ENCODE peak calls at places on chromosomes 11 and 22, in nine cellular contexts. O is RKO; C is stimulated activated CD4-positive, alpha-beta T cell treated with anti-CD3 and anti-CD28 coated beads, Interleukin-4, amount 100 ng/mL, for 48 hours; Z is hippocampal formation; E is COR-L47; W is stimulated activated CD8-positive, alpha-beta memory T cell treated with anti-CD3 and anti-CD28 coated beads, Interleukin-4, amount 100 ng/mL, for 4 hours; M is progenitor cell of endocrine pancreas; V is activated T-helper 9 cell treated with anti-CD3 and anti-CD28 coated beads, Interleukin-2, amount 50 U/mL, for 16 hours; P is lung. L is an unnamed sample.

GRCh38 chr22:19822301-19823117 is 32.2 kb downstream of the GNB1L start:
- DNase-seq in M (peak), O (no peak), V (no peak), Z (no peak), W (no peak), P (no peak), E (no peak), C (no peak), L (no peak)

GRCh38 chr11:28636566-28636965 is 528.4 kb downstream of the METTL15 start:
- DNase-seq in P (no peak), W (no peak), Z (no peak), C (no peak), M (no peak), E (no peak), O (no peak), V (no peak), L (no peak)

GRCh38 chr11:62980133-62980760 is 4.5 kb downstream of the SLC22A6 start:
- DNase-seq in C (no peak), O (no peak), P (no peak), Z (no peak), E (no peak), M (no peak), W (no peak), V (no peak), L (no peak)

GRCh38 chr11:85827768-85828639 is 17.1 kb upstream of the SYTL2 start:
- DNase-seq in O (peak), V (no peak), C (no peak), E (peak), M (no peak), W (no peak), P (no peak), Z (no peak), L (peak)

GRCh38 chr11:77473001-77473800 is 693 bp downstream of the PAK1 start:
- DNase-seq in W (peak), M (peak), Z (no peak), O (peak), E (peak), P (peak), C (peak), V (peak), L (peak)

GRCh38 chr11:60960405-60960804 is 8.4 kb upstream of the SLC15A3 start:
- DNase-seq in V (no peak), M (no peak), Z (no peak), C (no peak), W (no peak), E (no peak), P (no peak), O (no peak), L (no peak)

GRCh38 chr11:57644748-57645715 is 4.7 kb downstream of the YPEL4 start:
- DNase-seq in P (peak), E (peak), C (peak), V (peak), O (peak), M (peak), W (peak), Z (peak), L (peak)

GRCh38 chr11:105155679-105156078 is 16.1 kb upstream of the CARD18 start:
- DNase-seq in C (no peak), O (no peak), M (no peak), W (no peak), V (no peak), E (no peak), Z (no peak), P (no peak), L (no peak)

GRCh38 chr22:50730013-50730891 is 7.8 kb upstream of the ACR start:
- DNase-seq in O (no peak), E (no peak), V (no peak), Z (no peak), C (no peak), W (no peak), M (no peak), P (no peak), L (no peak)

GRCh38 chr11:92601048-92601447 is 368.4 kb upstream of the MTNR1B start:
- DNase-seq in E (no peak), W (no peak), C (no peak), O (no peak), M (no peak), V (no peak), Z (no peak), P (no peak), L (no peak)

L was measured in NCI-H146.